ENCODE peak calls at places on chromosome 22, in four cellular contexts. K, B, J and M are unnamed samples.

GRCh38 chr22:19937616-19938473 is 3.7 kb upstream of the COMT start:
- DNase-seq in K (no peak), B (no peak), J (peak; percentile 10), M (peak; percentile 59)

GRCh38 chr22:42344391-42344861 is 74.0 kb upstream of the TCF20 start:
- DNase-seq in K (no peak), B (no peak), J (peak; percentile 67), M (no peak)

GRCh38 chr22:28822930-28823481 is 22.6 kb upstream of the XBP1 start:
- DNase-seq in K (peak; percentile 23), B (no peak), J (no peak), M (no peak)

GRCh38 chr22:20459862-20460261 is 22.2 kb upstream of the SCARF2 start:
- DNase-seq in K (no peak), B (no peak), J (no peak), M (no peak)

GRCh38 chr22:27137809-27138400 is 480.5 kb downstream of the MIAT start:
- DNase-seq in K (no peak), B (no peak), J (no peak), M (no peak)

GRCh38 chr22:45757068-45757467 is 85.4 kb downstream of the ATXN10 start:
- DNase-seq in K (no peak), B (no peak), J (peak; percentile 35), M (no peak)

GRCh38 chr22:21866821-21867527 is 471 bp downstream of the MAPK1 start:
- DNase-seq in K (peak; percentile 35), B (no peak), J (peak; percentile 52), M (peak; percentile 54)

GRCh38 chr22:25545677-25546076 is 18.8 kb upstream of the GRK3 start:
- DNase-seq in K (no peak), B (no peak), J (no peak), M (no peak)

GRCh38 chr22:22156348-22156715 is 88.3 kb upstream of the VPREB1 start:
- DNase-seq in K (no peak), B (no peak), J (no peak), M (no peak)

GRCh38 chr22:40720538-40721256 is 41.4 kb downstream of the MCHR1 start:
- DNase-seq in K (no peak), B (no peak), J (no peak), M (no peak)

GRCh38 chr22:38569181-38569971 is 607 bp downstream of the DMC1 start:
- DNase-seq in K (peak; percentile 10), B (no peak), J (no peak), M (no peak)

GRCh38 chr22:45454260-45454659 is 40.8 kb downstream of the RIBC2 start:
- DNase-seq in K (no peak), B (no peak), J (no peak), M (no peak)

GRCh38 chr22:32329202-32329645 is 28.4 kb upstream of the RFPL3 start:
- DNase-seq in K (no peak), B (no peak), J (no peak), M (no peak)

GRCh38 chr22:32655068-32655467 is 146.4 kb upstream of the TIMP3 start:
- DNase-seq in K (no peak), B (no peak), J (no peak), M (no peak)

GRCh38 chr22:29581799-29582198 is 886 bp upstream of the NIPSNAP1 start:
- DNase-seq in K (peak; percentile 71), B (no peak), J (no peak), M (peak; percentile 55)

GRCh38 chr22:38870312-38870741 is 1.7 kb downstream of the CBX6 start:
- DNase-seq in K (peak; percentile 93), B (peak; percentile 69), J (peak; percentile 94), M (peak; percentile 93)

GRCh38 chr22:33240901-33241300 is 182.7 kb upstream of the SYN3 start:
- DNase-seq in K (no peak), B (no peak), J (no peak), M (no peak)

GRCh38 chr22:35734517-35734827 is 16.8 kb downstream of the APOL5 start:
- DNase-seq in K (no peak), B (no peak), J (no peak), M (no peak)

GRCh38 chr22:50014655-50015401 is 2.3 kb upstream of the IL17REL start:
- DNase-seq in K (peak; percentile 5), B (no peak), J (no peak), M (peak; percentile 36)

GRCh38 chr22:36191106-36191836 is 10.3 kb downstream of the APOL4 start:
- DNase-seq in K (peak; percentile 33), B (no peak), J (peak; percentile 72), M (no peak)

GRCh38 chr22:50340157-50340879 is 2.8 kb upstream of the PPP6R2 start:
- DNase-seq in K (no peak), B (no peak), J (no peak), M (no peak)